ENCODE peak calls at places on chromosomes 16 and 17, in seven cellular contexts. One of them, this sample, is unnamed. For H3K79me2 and H3K4me1, the result is how much of the 10 kb centered on the place peaks cover.

GRCh38 chr17:61209524-61209923 is 190.1 kb upstream of the TBX2 start:
- DNase-seq in GM23248: no peak
- DNase-seq in hepatocyte: no peak
- DNase-seq in PC-3: no peak
- DNase-seq in HCT116: no peak
- DNase-seq in OCI-LY7: no peak
- DNase-seq in SK-N-SH: no peak
- DNase-seq in this sample: peak

GRCh38 chr16:10497132-10498088 is 83.0 kb downstream of the EMP2 start:
- DNase-seq in GM23248: no peak
- DNase-seq in OCI-LY7: no peak
- DNase-seq in HCT116: no peak
- DNase-seq in PC-3: no peak
- DNase-seq in hepatocyte: no peak
- DNase-seq in SK-N-SH: no peak
- DNase-seq in this sample: no peak

GRCh38 chr16:77212736-77213541 is 13.7 kb downstream of the SYCE1L start:
- DNase-seq in SK-N-SH: peak
- DNase-seq in HCT116: no peak
- DNase-seq in PC-3: peak
- DNase-seq in hepatocyte: peak
- DNase-seq in GM23248: peak
- DNase-seq in OCI-LY7: peak
- DNase-seq in this sample: peak

GRCh38 chr16:56657555-56658430 is at the start of gene MT1F:
- DNase-seq in HCT116: peak
- DNase-seq in SK-N-SH: peak
- DNase-seq in PC-3: peak
- DNase-seq in GM23248: peak
- DNase-seq in hepatocyte: peak
- DNase-seq in OCI-LY7: peak
- DNase-seq in this sample: peak

GRCh38 chr17:80254396-80255241 is 6.0 kb upstream of the RNF213 start:
- DNase-seq in hepatocyte: peak
- DNase-seq in HCT116: peak
- DNase-seq in PC-3: peak
- DNase-seq in OCI-LY7: peak
- DNase-seq in GM23248: peak
- DNase-seq in SK-N-SH: peak
- DNase-seq in this sample: no peak

GRCh38 chr17:18966831-18967624 is 15.1 kb downstream of the SLC5A10 start:
- DNase-seq in OCI-LY7: no peak
- DNase-seq in hepatocyte: peak
- DNase-seq in GM23248: peak
- DNase-seq in PC-3: no peak
- DNase-seq in HCT116: no peak
- DNase-seq in SK-N-SH: no peak
- DNase-seq in this sample: peak

GRCh38 chr17:800446-801242 is 18.5 kb downstream of the MRM3 start:
- DNase-seq in GM23248: no peak
- DNase-seq in OCI-LY7: no peak
- DNase-seq in PC-3: no peak
- DNase-seq in SK-N-SH: no peak
- DNase-seq in HCT116: no peak
- DNase-seq in hepatocyte: no peak
- DNase-seq in this sample: no peak

GRCh38 chr17:76414334-76415295 is 30.2 kb downstream of the SPHK1 start:
- DNase-seq in SK-N-SH: peak
- DNase-seq in OCI-LY7: no peak
- DNase-seq in hepatocyte: peak
- DNase-seq in PC-3: no peak
- DNase-seq in GM23248: peak
- DNase-seq in HCT116: no peak
- DNase-seq in this sample: peak

GRCh38 chr16:87240211-87241134 is 76.7 kb downstream of the C16orf95 start:
- DNase-seq in GM23248: peak
- DNase-seq in PC-3: peak
- DNase-seq in OCI-LY7: no peak
- DNase-seq in hepatocyte: no peak
- DNase-seq in HCT116: no peak
- DNase-seq in SK-N-SH: peak
- DNase-seq in this sample: no peak

GRCh38 chr17:39823407-39824054 is 40.6 kb downstream of the IKZF3 start:
- DNase-seq in hepatocyte: no peak
- DNase-seq in PC-3: no peak
- DNase-seq in GM23248: no peak
- DNase-seq in OCI-LY7: peak
- DNase-seq in HCT116: no peak
- DNase-seq in SK-N-SH: no peak
- DNase-seq in this sample: peak

GRCh38 chr16:54466233-54466632 is 179.6 kb upstream of the IRX3 start:
- DNase-seq in hepatocyte: no peak
- DNase-seq in HCT116: no peak
- DNase-seq in GM23248: no peak
- DNase-seq in PC-3: no peak
- DNase-seq in SK-N-SH: no peak
- DNase-seq in OCI-LY7: no peak
- DNase-seq in this sample: no peak

GRCh38 chr16:67562918-67563707 is 787 bp downstream of the CTCF start:
- DNase-seq in PC-3: peak
- DNase-seq in HCT116: peak
- DNase-seq in GM23248: peak
- DNase-seq in OCI-LY7: peak
- DNase-seq in hepatocyte: peak
- DNase-seq in SK-N-SH: peak
- DNase-seq in this sample: peak

GRCh38 chr16:4766875-4767628 is at the start of gene ZNF500:
- DNase-seq in HCT116: peak
- DNase-seq in GM23248: peak
- DNase-seq in PC-3: peak
- DNase-seq in hepatocyte: peak
- DNase-seq in OCI-LY7: peak
- DNase-seq in SK-N-SH: peak
- DNase-seq in this sample: peak

DNA sequence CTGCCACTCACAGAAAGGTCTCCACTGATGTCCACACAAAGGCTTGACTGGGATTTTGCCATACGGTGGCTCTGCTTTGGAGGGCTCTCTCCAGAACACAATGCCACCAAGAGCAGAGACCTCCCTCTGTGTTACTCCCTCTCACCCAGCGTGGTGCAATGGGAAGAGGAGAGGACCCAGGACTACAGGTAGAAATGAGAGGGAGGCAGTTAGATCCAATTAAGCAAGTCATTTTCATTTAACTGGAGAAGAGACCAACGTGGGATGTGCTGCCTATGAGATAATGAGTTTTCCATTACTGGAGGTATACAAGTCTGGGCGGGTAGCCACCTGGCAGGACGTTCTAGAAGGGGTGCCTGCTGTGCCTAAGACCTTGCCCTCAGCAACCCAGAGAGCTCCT is 34.2 kb downstream of the TOM1L2 start:
- DNase-seq in PC-3: no peak
- DNase-seq in SK-N-SH: no peak
- DNase-seq in OCI-LY7: no peak
- DNase-seq in hepatocyte: no peak
- DNase-seq in GM23248: no peak
- DNase-seq in HCT116: no peak
- DNase-seq in this sample: no peak
- H3K79me2 ChIP-seq in PC-3: half or more
- H3K79me2 ChIP-seq in SK-N-SH: half or more
- H3K79me2 ChIP-seq in OCI-LY7: under half
- H3K79me2 ChIP-seq in hepatocyte: half or more
- H3K79me2 ChIP-seq in GM23248: half or more
- H3K79me2 ChIP-seq in HCT116: under half
- H3K79me2 ChIP-seq in this sample: under half

DNA sequence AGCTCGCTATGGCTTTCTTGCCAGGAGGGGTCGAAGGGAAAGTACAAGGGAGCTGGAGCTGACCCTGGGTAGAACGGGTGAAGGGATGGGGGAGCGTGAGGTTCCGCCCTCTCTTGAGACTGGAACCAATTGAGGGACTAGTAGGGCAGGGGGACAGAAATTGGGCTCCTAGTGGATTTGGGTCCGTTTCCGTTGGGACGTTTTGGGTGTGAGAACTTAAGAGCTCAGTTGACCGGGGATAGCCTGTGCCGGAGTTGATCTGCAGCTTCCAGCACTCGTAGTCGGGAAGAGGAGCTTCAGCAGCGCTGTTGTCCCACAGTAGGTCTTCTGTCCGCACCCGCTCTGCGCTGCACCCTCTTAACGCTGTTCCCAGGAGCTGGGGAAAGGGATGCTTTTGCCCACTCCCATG is 481 bp downstream of the CNTROB start:
- DNase-seq in OCI-LY7: peak
- DNase-seq in PC-3: peak
- DNase-seq in SK-N-SH: peak
- DNase-seq in HCT116: no peak
- DNase-seq in hepatocyte: peak
- DNase-seq in GM23248: peak
- DNase-seq in this sample: peak
- TF ChIP-seq EZH2phosphoT487 in OCI-LY7: no peak
- TF ChIP-seq EZH2phosphoT487 in PC-3: no peak
- TF ChIP-seq EZH2phosphoT487 in SK-N-SH: no peak
- TF ChIP-seq EZH2phosphoT487 in HCT116: no peak
- TF ChIP-seq EZH2phosphoT487 in hepatocyte: no peak
- TF ChIP-seq EZH2phosphoT487 in GM23248: no peak
- TF ChIP-seq EZH2phosphoT487 in this sample: no peak

GRCh38 chr17:78589031-78589675 is 12.0 kb upstream of the DNAH17 start:
- DNase-seq in hepatocyte: no peak
- DNase-seq in OCI-LY7: no peak
- DNase-seq in HCT116: no peak
- DNase-seq in SK-N-SH: no peak
- DNase-seq in GM23248: no peak
- DNase-seq in PC-3: no peak
- DNase-seq in this sample: no peak
- H3K4me1 ChIP-seq in hepatocyte: under half
- H3K4me1 ChIP-seq in OCI-LY7: under half
- H3K4me1 ChIP-seq in HCT116: under half
- H3K4me1 ChIP-seq in SK-N-SH: under half
- H3K4me1 ChIP-seq in GM23248: under half
- H3K4me1 ChIP-seq in PC-3: under half
- H3K4me1 ChIP-seq in this sample: under half

GRCh38 chr16:3292604-3293003 is 9.3 kb downstream of the ZNF263 start:
- DNase-seq in PC-3: peak
- DNase-seq in HCT116: no peak
- DNase-seq in hepatocyte: no peak
- DNase-seq in GM23248: peak
- DNase-seq in OCI-LY7: no peak
- DNase-seq in SK-N-SH: no peak
- DNase-seq in this sample: no peak
- H3K79me2 ChIP-seq in PC-3: under half
- H3K79me2 ChIP-seq in HCT116: under half
- H3K79me2 ChIP-seq in hepatocyte: under half
- H3K79me2 ChIP-seq in GM23248: half or more
- H3K79me2 ChIP-seq in OCI-LY7: under half
- H3K79me2 ChIP-seq in SK-N-SH: under half
- H3K79me2 ChIP-seq in this sample: under half

GRCh38 chr16:88649924-88650748 is 717 bp downstream of the CYBA start:
- DNase-seq in SK-N-SH: peak
- DNase-seq in HCT116: no peak
- DNase-seq in GM23248: peak
- DNase-seq in hepatocyte: peak
- DNase-seq in OCI-LY7: peak
- DNase-seq in PC-3: no peak
- DNase-seq in this sample: peak
- TF ChIP-seq EZH2phosphoT487 in SK-N-SH: no peak
- TF ChIP-seq EZH2phosphoT487 in HCT116: no peak
- TF ChIP-seq EZH2phosphoT487 in GM23248: no peak
- TF ChIP-seq EZH2phosphoT487 in hepatocyte: no peak
- TF ChIP-seq EZH2phosphoT487 in OCI-LY7: no peak
- TF ChIP-seq EZH2phosphoT487 in PC-3: no peak
- TF ChIP-seq EZH2phosphoT487 in this sample: no peak

DNA sequence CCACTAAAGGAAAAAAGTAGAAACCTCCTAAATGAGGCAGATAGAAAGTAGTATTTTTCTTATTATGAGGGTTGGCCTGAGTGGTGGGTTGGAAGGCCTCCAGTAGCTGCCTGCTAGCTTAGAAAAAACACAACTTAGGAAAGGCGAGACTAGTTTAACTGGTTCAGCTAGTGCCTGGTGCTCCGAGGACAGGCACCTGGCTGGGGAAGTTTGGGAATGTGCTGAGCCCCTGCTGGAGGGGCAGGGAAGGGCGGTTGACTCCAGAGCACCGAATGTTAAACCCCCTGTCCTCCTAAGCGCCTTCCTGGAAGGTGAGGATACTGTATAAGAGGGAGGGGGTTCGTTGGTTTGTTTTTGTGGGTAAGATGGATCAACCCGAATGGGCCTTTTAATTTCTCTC is 19.9 kb downstream of the LDHD start:
- DNase-seq in hepatocyte: no peak
- DNase-seq in GM23248: no peak
- DNase-seq in PC-3: peak
- DNase-seq in HCT116: peak
- DNase-seq in SK-N-SH: peak
- DNase-seq in OCI-LY7: no peak
- DNase-seq in this sample: peak
- H3K4me1 ChIP-seq in hepatocyte: under half
- H3K4me1 ChIP-seq in GM23248: under half
- H3K4me1 ChIP-seq in PC-3: under half
- H3K4me1 ChIP-seq in HCT116: half or more
- H3K4me1 ChIP-seq in SK-N-SH: under half
- H3K4me1 ChIP-seq in OCI-LY7: under half
- H3K4me1 ChIP-seq in this sample: under half

GRCh38 chr17:8628609-8629169 is 1.8 kb downstream of the MYH10 start:
- DNase-seq in OCI-LY7: no peak
- DNase-seq in SK-N-SH: peak
- DNase-seq in GM23248: peak
- DNase-seq in HCT116: no peak
- DNase-seq in hepatocyte: no peak
- DNase-seq in PC-3: no peak
- DNase-seq in this sample: no peak
- H3K79me2 ChIP-seq in OCI-LY7: under half
- H3K79me2 ChIP-seq in SK-N-SH: half or more
- H3K79me2 ChIP-seq in GM23248: half or more
- H3K79me2 ChIP-seq in HCT116: under half
- H3K79me2 ChIP-seq in hepatocyte: half or more
- H3K79me2 ChIP-seq in PC-3: under half
- H3K79me2 ChIP-seq in this sample: half or more

DNA sequence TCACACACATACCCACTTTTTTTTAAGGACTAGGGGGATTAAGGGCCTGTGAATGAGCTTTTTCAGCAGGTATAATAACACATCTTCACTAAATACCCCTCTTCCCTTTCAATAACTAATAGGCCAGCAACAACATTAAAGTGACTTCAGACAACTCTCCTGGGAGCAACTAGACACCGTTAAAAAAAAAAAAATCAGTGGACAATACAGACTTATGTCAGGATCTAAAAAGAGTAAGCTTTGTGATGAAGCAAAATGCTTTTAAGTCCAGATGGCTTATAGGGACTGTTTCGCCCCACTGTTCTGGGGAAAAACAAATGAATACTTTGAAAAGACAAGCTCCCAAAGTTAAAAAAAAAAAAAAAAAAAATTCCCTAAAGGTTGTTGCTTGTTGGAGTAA is 29.0 kb downstream of the SPAG9 start:
- DNase-seq in SK-N-SH: no peak
- DNase-seq in HCT116: no peak
- DNase-seq in GM23248: no peak
- DNase-seq in PC-3: no peak
- DNase-seq in OCI-LY7: peak
- DNase-seq in hepatocyte: no peak
- DNase-seq in this sample: no peak
- TF ChIP-seq EZH2phosphoT487 in SK-N-SH: no peak
- TF ChIP-seq EZH2phosphoT487 in HCT116: no peak
- TF ChIP-seq EZH2phosphoT487 in GM23248: no peak
- TF ChIP-seq EZH2phosphoT487 in PC-3: no peak
- TF ChIP-seq EZH2phosphoT487 in OCI-LY7: no peak
- TF ChIP-seq EZH2phosphoT487 in hepatocyte: no peak
- TF ChIP-seq EZH2phosphoT487 in this sample: no peak

This sample was measured in neural progenitor cell.